ENCODE peak calls at places on chromosome 15, in seven cellular contexts. One of them, this sample, is unnamed.

GRCh38 chr15:70098461-70099166 is 897 bp upstream of the TLE3 start:
- DNase-seq in left ventricle myocardium inferior: peak
- DNase-seq in pancreas: peak
- DNase-seq in cardiac muscle cell: peak
- DNase-seq in astrocyte of the hippocampus: peak
- DNase-seq in activated CD8-positive, alpha-beta T cell treated with anti-CD3 and anti-CD28 coated beads, Interleukin-2, amount 10 ng/mL, durations not matched to agents 7 days and 5 days: peak
- DNase-seq in hypothalamus: peak
- DNase-seq in this sample: peak

GRCh38 chr15:60795889-60796288 is 316.9 kb upstream of the ICE2 start:
- DNase-seq in left ventricle myocardium inferior: no peak
- DNase-seq in pancreas: no peak
- DNase-seq in cardiac muscle cell: no peak
- DNase-seq in astrocyte of the hippocampus: no peak
- DNase-seq in activated CD8-positive, alpha-beta T cell treated with anti-CD3 and anti-CD28 coated beads, Interleukin-2, amount 10 ng/mL, durations not matched to agents 7 days and 5 days: no peak
- DNase-seq in hypothalamus: no peak
- DNase-seq in this sample: no peak

GRCh38 chr15:81098884-81099601 is 35.0 kb upstream of the CFAP161 start:
- DNase-seq in left ventricle myocardium inferior: peak
- DNase-seq in pancreas: no peak
- DNase-seq in cardiac muscle cell: peak
- DNase-seq in astrocyte of the hippocampus: no peak
- DNase-seq in activated CD8-positive, alpha-beta T cell treated with anti-CD3 and anti-CD28 coated beads, Interleukin-2, amount 10 ng/mL, durations not matched to agents 7 days and 5 days: no peak
- DNase-seq in hypothalamus: no peak
- DNase-seq in this sample: no peak

GRCh38 chr15:71687902-71688508 is 122.3 kb upstream of the NR2E3 start:
- DNase-seq in left ventricle myocardium inferior: no peak
- DNase-seq in pancreas: no peak
- DNase-seq in cardiac muscle cell: no peak
- DNase-seq in astrocyte of the hippocampus: peak
- DNase-seq in activated CD8-positive, alpha-beta T cell treated with anti-CD3 and anti-CD28 coated beads, Interleukin-2, amount 10 ng/mL, durations not matched to agents 7 days and 5 days: no peak
- DNase-seq in hypothalamus: no peak
- DNase-seq in this sample: no peak

GRCh38 chr15:75061272-75061671 is 37.9 kb downstream of the PPCDC start:
- DNase-seq in left ventricle myocardium inferior: no peak
- DNase-seq in pancreas: peak
- DNase-seq in cardiac muscle cell: no peak
- DNase-seq in astrocyte of the hippocampus: peak
- DNase-seq in activated CD8-positive, alpha-beta T cell treated with anti-CD3 and anti-CD28 coated beads, Interleukin-2, amount 10 ng/mL, durations not matched to agents 7 days and 5 days: peak
- DNase-seq in hypothalamus: no peak
- DNase-seq in this sample: peak

GRCh38 chr15:58520936-58521292 is 89.1 kb downstream of the LIPC start:
- DNase-seq in left ventricle myocardium inferior: no peak
- DNase-seq in pancreas: no peak
- DNase-seq in cardiac muscle cell: no peak
- DNase-seq in astrocyte of the hippocampus: no peak
- DNase-seq in activated CD8-positive, alpha-beta T cell treated with anti-CD3 and anti-CD28 coated beads, Interleukin-2, amount 10 ng/mL, durations not matched to agents 7 days and 5 days: no peak
- DNase-seq in hypothalamus: no peak
- DNase-seq in this sample: no peak

GRCh38 chr15:57031605-57032004 is 113.2 kb downstream of the TCF12 start:
- DNase-seq in left ventricle myocardium inferior: no peak
- DNase-seq in pancreas: no peak
- DNase-seq in cardiac muscle cell: peak
- DNase-seq in astrocyte of the hippocampus: peak
- DNase-seq in activated CD8-positive, alpha-beta T cell treated with anti-CD3 and anti-CD28 coated beads, Interleukin-2, amount 10 ng/mL, durations not matched to agents 7 days and 5 days: no peak
- DNase-seq in hypothalamus: peak
- DNase-seq in this sample: no peak

GRCh38 chr15:50685976-50686467 is 575 bp downstream of the TRPM7 start:
- DNase-seq in left ventricle myocardium inferior: peak
- DNase-seq in pancreas: peak
- DNase-seq in cardiac muscle cell: peak
- DNase-seq in astrocyte of the hippocampus: peak
- DNase-seq in activated CD8-positive, alpha-beta T cell treated with anti-CD3 and anti-CD28 coated beads, Interleukin-2, amount 10 ng/mL, durations not matched to agents 7 days and 5 days: peak
- DNase-seq in hypothalamus: peak
- DNase-seq in this sample: peak

GRCh38 chr15:43775411-43775965 is 1.3 kb downstream of the ELL3 start:
- DNase-seq in left ventricle myocardium inferior: no peak
- DNase-seq in pancreas: peak
- DNase-seq in cardiac muscle cell: no peak
- DNase-seq in astrocyte of the hippocampus: peak
- DNase-seq in activated CD8-positive, alpha-beta T cell treated with anti-CD3 and anti-CD28 coated beads, Interleukin-2, amount 10 ng/mL, durations not matched to agents 7 days and 5 days: no peak
- DNase-seq in hypothalamus: peak
- DNase-seq in this sample: peak

GRCh38 chr15:25717116-25717755 is 145.9 kb downstream of the ATP10A start:
- DNase-seq in left ventricle myocardium inferior: no peak
- DNase-seq in pancreas: no peak
- DNase-seq in cardiac muscle cell: peak
- DNase-seq in astrocyte of the hippocampus: peak
- DNase-seq in activated CD8-positive, alpha-beta T cell treated with anti-CD3 and anti-CD28 coated beads, Interleukin-2, amount 10 ng/mL, durations not matched to agents 7 days and 5 days: no peak
- DNase-seq in hypothalamus: no peak
- DNase-seq in this sample: no peak

GRCh38 chr15:58702233-58702632 is 47.3 kb downstream of the ADAM10 start:
- DNase-seq in left ventricle myocardium inferior: no peak
- DNase-seq in pancreas: no peak
- DNase-seq in cardiac muscle cell: no peak
- DNase-seq in astrocyte of the hippocampus: no peak
- DNase-seq in activated CD8-positive, alpha-beta T cell treated with anti-CD3 and anti-CD28 coated beads, Interleukin-2, amount 10 ng/mL, durations not matched to agents 7 days and 5 days: no peak
- DNase-seq in hypothalamus: no peak
- DNase-seq in this sample: no peak

GRCh38 chr15:68646751-68647150 is 68.0 kb downstream of the CORO2B start:
- DNase-seq in left ventricle myocardium inferior: no peak
- DNase-seq in pancreas: no peak
- DNase-seq in cardiac muscle cell: no peak
- DNase-seq in astrocyte of the hippocampus: no peak
- DNase-seq in activated CD8-positive, alpha-beta T cell treated with anti-CD3 and anti-CD28 coated beads, Interleukin-2, amount 10 ng/mL, durations not matched to agents 7 days and 5 days: no peak
- DNase-seq in hypothalamus: no peak
- DNase-seq in this sample: no peak

GRCh38 chr15:63483521-63484371 is 20.6 kb upstream of the USP3 start:
- DNase-seq in left ventricle myocardium inferior: no peak
- DNase-seq in pancreas: peak
- DNase-seq in cardiac muscle cell: peak
- DNase-seq in astrocyte of the hippocampus: no peak
- DNase-seq in activated CD8-positive, alpha-beta T cell treated with anti-CD3 and anti-CD28 coated beads, Interleukin-2, amount 10 ng/mL, durations not matched to agents 7 days and 5 days: no peak
- DNase-seq in hypothalamus: no peak
- DNase-seq in this sample: no peak

GRCh38 chr15:28027714-28028076 is 71.4 kb downstream of the OCA2 start:
- DNase-seq in left ventricle myocardium inferior: no peak
- DNase-seq in pancreas: no peak
- DNase-seq in cardiac muscle cell: no peak
- DNase-seq in astrocyte of the hippocampus: no peak
- DNase-seq in activated CD8-positive, alpha-beta T cell treated with anti-CD3 and anti-CD28 coated beads, Interleukin-2, amount 10 ng/mL, durations not matched to agents 7 days and 5 days: no peak
- DNase-seq in hypothalamus: no peak
- DNase-seq in this sample: no peak

GRCh38 chr15:65292938-65293518 is 2.8 kb upstream of the RNU5A-1 start:
- DNase-seq in left ventricle myocardium inferior: no peak
- DNase-seq in pancreas: no peak
- DNase-seq in cardiac muscle cell: no peak
- DNase-seq in astrocyte of the hippocampus: no peak
- DNase-seq in activated CD8-positive, alpha-beta T cell treated with anti-CD3 and anti-CD28 coated beads, Interleukin-2, amount 10 ng/mL, durations not matched to agents 7 days and 5 days: no peak
- DNase-seq in hypothalamus: no peak
- DNase-seq in this sample: no peak

GRCh38 chr15:70267879-70268278 is 170.2 kb upstream of the TLE3 start:
- DNase-seq in left ventricle myocardium inferior: no peak
- DNase-seq in pancreas: no peak
- DNase-seq in cardiac muscle cell: peak
- DNase-seq in astrocyte of the hippocampus: peak
- DNase-seq in activated CD8-positive, alpha-beta T cell treated with anti-CD3 and anti-CD28 coated beads, Interleukin-2, amount 10 ng/mL, durations not matched to agents 7 days and 5 days: no peak
- DNase-seq in hypothalamus: no peak
- DNase-seq in this sample: no peak

GRCh38 chr15:38487383-38487782 is 33.5 kb downstream of the FAM98B start:
- DNase-seq in left ventricle myocardium inferior: no peak
- DNase-seq in pancreas: no peak
- DNase-seq in cardiac muscle cell: no peak
- DNase-seq in astrocyte of the hippocampus: no peak
- DNase-seq in activated CD8-positive, alpha-beta T cell treated with anti-CD3 and anti-CD28 coated beads, Interleukin-2, amount 10 ng/mL, durations not matched to agents 7 days and 5 days: no peak
- DNase-seq in hypothalamus: no peak
- DNase-seq in this sample: no peak

GRCh38 chr15:31270767-31271166 is 55.9 kb upstream of the KLF13 start:
- DNase-seq in left ventricle myocardium inferior: no peak
- DNase-seq in pancreas: peak
- DNase-seq in cardiac muscle cell: no peak
- DNase-seq in astrocyte of the hippocampus: no peak
- DNase-seq in activated CD8-positive, alpha-beta T cell treated with anti-CD3 and anti-CD28 coated beads, Interleukin-2, amount 10 ng/mL, durations not matched to agents 7 days and 5 days: peak
- DNase-seq in hypothalamus: no peak
- DNase-seq in this sample: no peak

GRCh38 chr15:38688761-38689160 is 124.1 kb upstream of the RASGRP1 start:
- DNase-seq in left ventricle myocardium inferior: no peak
- DNase-seq in pancreas: no peak
- DNase-seq in cardiac muscle cell: no peak
- DNase-seq in astrocyte of the hippocampus: no peak
- DNase-seq in activated CD8-positive, alpha-beta T cell treated with anti-CD3 and anti-CD28 coated beads, Interleukin-2, amount 10 ng/mL, durations not matched to agents 7 days and 5 days: peak
- DNase-seq in hypothalamus: no peak
- DNase-seq in this sample: no peak

GRCh38 chr15:92772626-92773244 is 117.2 kb upstream of the FAM174B start:
- DNase-seq in left ventricle myocardium inferior: no peak
- DNase-seq in pancreas: no peak
- DNase-seq in cardiac muscle cell: no peak
- DNase-seq in astrocyte of the hippocampus: no peak
- DNase-seq in activated CD8-positive, alpha-beta T cell treated with anti-CD3 and anti-CD28 coated beads, Interleukin-2, amount 10 ng/mL, durations not matched to agents 7 days and 5 days: no peak
- DNase-seq in hypothalamus: no peak
- DNase-seq in this sample: no peak

GRCh38 chr15:45384700-45385099 is 6.4 kb upstream of the GATM start:
- DNase-seq in left ventricle myocardium inferior: no peak
- DNase-seq in pancreas: no peak
- DNase-seq in cardiac muscle cell: no peak
- DNase-seq in astrocyte of the hippocampus: no peak
- DNase-seq in activated CD8-positive, alpha-beta T cell treated with anti-CD3 and anti-CD28 coated beads, Interleukin-2, amount 10 ng/mL, durations not matched to agents 7 days and 5 days: no peak
- DNase-seq in hypothalamus: no peak
- DNase-seq in this sample: no peak

GRCh38 chr15:54840999-54841398 is 355.7 kb downstream of the RSL24D1 start:
- DNase-seq in left ventricle myocardium inferior: no peak
- DNase-seq in pancreas: no peak
- DNase-seq in cardiac muscle cell: no peak
- DNase-seq in astrocyte of the hippocampus: no peak
- DNase-seq in activated CD8-positive, alpha-beta T cell treated with anti-CD3 and anti-CD28 coated beads, Interleukin-2, amount 10 ng/mL, durations not matched to agents 7 days and 5 days: no peak
- DNase-seq in hypothalamus: no peak
- DNase-seq in this sample: no peak

GRCh38 chr15:62390793-62391543 is 225.9 kb upstream of the C2CD4B start:
- DNase-seq in left ventricle myocardium inferior: peak
- DNase-seq in pancreas: peak
- DNase-seq in cardiac muscle cell: peak
- DNase-seq in astrocyte of the hippocampus: peak
- DNase-seq in activated CD8-positive, alpha-beta T cell treated with anti-CD3 and anti-CD28 coated beads, Interleukin-2, amount 10 ng/mL, durations not matched to agents 7 days and 5 days: peak
- DNase-seq in hypothalamus: peak
- DNase-seq in this sample: peak

GRCh38 chr15:25175789-25176615 is 221.2 kb downstream of the SNRPN start:
- DNase-seq in left ventricle myocardium inferior: peak
- DNase-seq in pancreas: peak
- DNase-seq in cardiac muscle cell: no peak
- DNase-seq in astrocyte of the hippocampus: no peak
- DNase-seq in activated CD8-positive, alpha-beta T cell treated with anti-CD3 and anti-CD28 coated beads, Interleukin-2, amount 10 ng/mL, durations not matched to agents 7 days and 5 days: peak
- DNase-seq in hypothalamus: no peak
- DNase-seq in this sample: peak

GRCh38 chr15:90040618-90041017 is 39.5 kb downstream of the ZNF710 start:
- DNase-seq in left ventricle myocardium inferior: no peak
- DNase-seq in pancreas: no peak
- DNase-seq in cardiac muscle cell: no peak
- DNase-seq in astrocyte of the hippocampus: no peak
- DNase-seq in activated CD8-positive, alpha-beta T cell treated with anti-CD3 and anti-CD28 coated beads, Interleukin-2, amount 10 ng/mL, durations not matched to agents 7 days and 5 days: no peak
- DNase-seq in hypothalamus: no peak
- DNase-seq in this sample: peak

GRCh38 chr15:95919460-95919859 is 411.0 kb upstream of the NR2F2 start:
- DNase-seq in left ventricle myocardium inferior: no peak
- DNase-seq in pancreas: no peak
- DNase-seq in cardiac muscle cell: no peak
- DNase-seq in astrocyte of the hippocampus: no peak
- DNase-seq in activated CD8-positive, alpha-beta T cell treated with anti-CD3 and anti-CD28 coated beads, Interleukin-2, amount 10 ng/mL, durations not matched to agents 7 days and 5 days: no peak
- DNase-seq in hypothalamus: no peak
- DNase-seq in this sample: no peak

GRCh38 chr15:51736069-51736468 is 1.4 kb downstream of the LYSMD2 start:
- DNase-seq in left ventricle myocardium inferior: no peak
- DNase-seq in pancreas: no peak
- DNase-seq in cardiac muscle cell: peak
- DNase-seq in astrocyte of the hippocampus: no peak
- DNase-seq in activated CD8-positive, alpha-beta T cell treated with anti-CD3 and anti-CD28 coated beads, Interleukin-2, amount 10 ng/mL, durations not matched to agents 7 days and 5 days: peak
- DNase-seq in hypothalamus: no peak
- DNase-seq in this sample: no peak

GRCh38 chr15:25852027-25852426 is 11.1 kb downstream of the ATP10A start:
- DNase-seq in left ventricle myocardium inferior: no peak
- DNase-seq in pancreas: no peak
- DNase-seq in cardiac muscle cell: no peak
- DNase-seq in astrocyte of the hippocampus: no peak
- DNase-seq in activated CD8-positive, alpha-beta T cell treated with anti-CD3 and anti-CD28 coated beads, Interleukin-2, amount 10 ng/mL, durations not matched to agents 7 days and 5 days: no peak
- DNase-seq in hypothalamus: no peak
- DNase-seq in this sample: no peak

GRCh38 chr15:41882689-41883483 is 11.0 kb downstream of the SPTBN5 start:
- DNase-seq in left ventricle myocardium inferior: no peak
- DNase-seq in pancreas: no peak
- DNase-seq in cardiac muscle cell: no peak
- DNase-seq in astrocyte of the hippocampus: no peak
- DNase-seq in activated CD8-positive, alpha-beta T cell treated with anti-CD3 and anti-CD28 coated beads, Interleukin-2, amount 10 ng/mL, durations not matched to agents 7 days and 5 days: no peak
- DNase-seq in hypothalamus: no peak
- DNase-seq in this sample: no peak